ENCODE peak calls at places on chromosomes 16 and 17, in ten cellular contexts. R is AG08395; P is activated CD8-positive, alpha-beta memory T cell treated with anti-CD3 and anti-CD28 coated beads for 1 hour; U is A549; O is fibroblast of villous mesenchyme; V is A172; L is NCI-H2081; D is NCI-H1105 treated with DMSO at 0.1 percent for 48 hours; N is epithelial cell of prostate; W is foreskin fibroblast. Q is an unnamed sample.

GRCh38 chr16:88781140-88782077 is 3.6 kb downstream of the PIEZO1 start:
- DNase-seq in R (no peak), P (no peak), U (no peak), O (no peak), V (no peak), L (no peak), D (no peak), N (no peak), W (no peak), Q (no peak)

GRCh38 chr16:48164907-48165715 is 9.3 kb upstream of the ABCC12 start:
- DNase-seq in R (peak; percentile 89), P (peak; percentile 9), U (peak; percentile 82), O (peak; percentile 72), V (peak; percentile 71), L (peak; percentile 53), D (peak; percentile 60), N (no peak), W (peak; percentile 60), Q (peak; percentile 28)

GRCh38 chr17:63843387-63844292 is 1.2 kb upstream of the SMARCD2 start:
- DNase-seq in R (peak; percentile 64), P (no peak), U (no peak), O (peak; percentile 86), V (peak; percentile 38), L (peak; percentile 26), D (no peak), N (no peak), W (peak; percentile 66), Q (peak; percentile 67)

GRCh38 chr16:86901483-86901882 is 323.1 kb downstream of the FOXL1 start:
- DNase-seq in R (no peak), P (no peak), U (peak; percentile 28), O (no peak), V (peak; percentile 86), L (no peak), D (no peak), N (no peak), W (peak; percentile 39), Q (no peak)

GRCh38 chr16:2296662-2297505 is 29.0 kb upstream of the RNPS1 start:
- DNase-seq in R (peak; percentile 43), P (no peak), U (peak; percentile 22), O (peak; percentile 16), V (peak; percentile 39), L (peak; percentile 4), D (no peak), N (no peak), W (peak; percentile 9), Q (peak; percentile 7)

GRCh38 chr16:49575352-49576172 is 202.0 kb downstream of the C16orf78 start:
- DNase-seq in R (no peak), P (no peak), U (no peak), O (no peak), V (no peak), L (no peak), D (no peak), N (no peak), W (no peak), Q (no peak)

GRCh38 chr17:9842057-9842758 is 16.5 kb downstream of the GLP2R start:
- DNase-seq in R (peak; percentile 52), P (no peak), U (peak; percentile 65), O (peak; percentile 89), V (no peak), L (no peak), D (no peak), N (no peak), W (peak; percentile 17), Q (no peak)

GRCh38 chr16:19131809-19132777 is 18.3 kb downstream of the ITPRIPL2 start:
- DNase-seq in R (no peak), P (no peak), U (no peak), O (peak; percentile 44), V (peak; percentile 42), L (no peak), D (no peak), N (no peak), W (no peak), Q (no peak)

GRCh38 chr17:73759324-73760185 is 115.3 kb upstream of the SDK2 start:
- DNase-seq in R (no peak), P (no peak), U (no peak), O (no peak), V (peak; percentile 21), L (peak; percentile 35), D (peak; percentile 96), N (no peak), W (no peak), Q (no peak)

GRCh38 chr17:61825448-61826137 is 37.7 kb downstream of the BRIP1 start:
- DNase-seq in R (no peak), P (no peak), U (no peak), O (no peak), V (no peak), L (no peak), D (no peak), N (no peak), W (no peak), Q (no peak)

GRCh38 chr16:51419768-51420167 is 268.7 kb upstream of the SALL1 start:
- DNase-seq in R (no peak), P (no peak), U (no peak), O (no peak), V (no peak), L (no peak), D (no peak), N (no peak), W (no peak), Q (no peak)

GRCh38 chr17:38598536-38598935 is 7.2 kb downstream of the SRCIN1 start:
- DNase-seq in R (no peak), P (no peak), U (peak; percentile 86), O (peak; percentile 43), V (peak; percentile 86), L (peak; percentile 94), D (peak; percentile 76), N (peak; percentile 77), W (peak; percentile 18), Q (no peak)

GRCh38 chr17:15262291-15263205 is 2.6 kb downstream of the PMP22 start:
- DNase-seq in R (peak; percentile 91), P (no peak), U (peak; percentile 97), O (peak; percentile 86), V (peak; percentile 87), L (no peak), D (peak; percentile 57), N (no peak), W (peak; percentile 93), Q (peak; percentile 86)

GRCh38 chr17:50565559-50566350 is 5.2 kb downstream of the CACNA1G start:
- DNase-seq in R (no peak), P (no peak), U (peak; percentile 63), O (no peak), V (no peak), L (peak; percentile 41), D (peak; percentile 78), N (no peak), W (no peak), Q (no peak)

GRCh38 chr16:29645699-29646187 is 17.3 kb upstream of the SPN start:
- DNase-seq in R (no peak), P (no peak), U (no peak), O (no peak), V (peak; percentile 34), L (no peak), D (no peak), N (no peak), W (no peak), Q (no peak)

GRCh38 chr16:52557236-52557635 is 10.3 kb upstream of the TOX3 start:
- DNase-seq in R (no peak), P (no peak), U (no peak), O (no peak), V (no peak), L (no peak), D (no peak), N (no peak), W (no peak), Q (no peak)

GRCh38 chr16:81610144-81610842 is 165.7 kb downstream of the CMIP start:
- DNase-seq in R (peak; percentile 95), P (no peak), U (no peak), O (peak; percentile 54), V (peak; percentile 57), L (no peak), D (no peak), N (no peak), W (peak; percentile 84), Q (peak; percentile 54)

GRCh38 chr16:3879258-3879886 is 1.1 kb downstream of the CREBBP start:
- DNase-seq in R (no peak), P (no peak), U (no peak), O (peak; percentile 11), V (peak; percentile 13), L (no peak), D (no peak), N (no peak), W (no peak), Q (no peak)

GRCh38 chr17:19344311-19345066 is 18.0 kb downstream of the B9D1 start:
- DNase-seq in R (no peak), P (no peak), U (no peak), O (no peak), V (no peak), L (no peak), D (no peak), N (no peak), W (no peak), Q (no peak)

GRCh38 chr17:69819316-69820087 is 255.5 kb upstream of the KCNJ16 start:
- DNase-seq in R (peak; percentile 40), P (no peak), U (no peak), O (peak; percentile 65), V (no peak), L (no peak), D (no peak), N (no peak), W (peak; percentile 27), Q (peak; percentile 6)

GRCh38 chr17:78125138-78125913 is 3.2 kb downstream of the TMC6 start:
- DNase-seq in R (no peak), P (no peak), U (no peak), O (no peak), V (no peak), L (no peak), D (no peak), N (no peak), W (no peak), Q (no peak)

GRCh38 chr16:85372627-85373372 is 240.3 kb upstream of the GSE1 start:
- DNase-seq in R (peak; percentile 90), P (no peak), U (no peak), O (peak; percentile 87), V (peak; percentile 85), L (no peak), D (no peak), N (no peak), W (peak; percentile 84), Q (peak; percentile 76)

GRCh38 chr16:9219811-9220210 is 128.4 kb downstream of the HAPSTR1 start:
- DNase-seq in R (no peak), P (no peak), U (no peak), O (no peak), V (no peak), L (no peak), D (no peak), N (no peak), W (no peak), Q (no peak)

GRCh38 chr16:54204756-54205155 is 81.8 kb downstream of the IRX3 start:
- DNase-seq in R (no peak), P (no peak), U (no peak), O (no peak), V (no peak), L (no peak), D (no peak), N (no peak), W (no peak), Q (no peak)

GRCh38 chr17:42431758-42432161 is 8.7 kb upstream of the CAVIN1 start:
- DNase-seq in R (no peak), P (no peak), U (no peak), O (peak; percentile 59), V (no peak), L (no peak), D (no peak), N (no peak), W (no peak), Q (no peak)

GRCh38 chr17:32341141-32341856 is 674 bp downstream of the C17orf75 start:
- DNase-seq in R (no peak), P (no peak), U (no peak), O (no peak), V (peak; percentile 40), L (peak; percentile 16), D (peak; percentile 43), N (no peak), W (no peak), Q (no peak)